ENCODE peak calls at places on chromosomes 2 and 18, in five cellular contexts. O is GM12878, U is HCT116, B is K562, L is HepG2. K is an unnamed sample. For H3K36me3, the result is how much of the 10 kb centered on the place peaks cover.

GRCh38 chr2:158688722-158689121 is 106.4 kb upstream of the DAPL1 start:
- DNase-seq in U (no peak), L (no peak), O (no peak), B (no peak), K (no peak)

GRCh38 chr2:180675170-180675569 is 305.2 kb upstream of the UBE2E3 start:
- DNase-seq in O (no peak), L (no peak), U (no peak), B (no peak), K (no peak)

GRCh38 chr2:184053326-184053725 is 545.0 kb upstream of the ZNF804A start:
- DNase-seq in L (no peak), B (no peak), U (peak), O (no peak), K (no peak)

GRCh38 chr2:104851236-104852160 is 2.4 kb upstream of the POU3F3 start:
- DNase-seq in L (no peak), U (no peak), O (no peak), B (no peak), K (no peak)

GRCh38 chr2:99940963-99941362 is 201.4 kb downstream of the AFF3 start:
- DNase-seq in L (no peak), B (no peak), U (no peak), O (no peak), K (no peak)

GRCh38 chr2:8157621-8158020 is 524.2 kb upstream of the ID2 start:
- DNase-seq in O (no peak), B (no peak), L (no peak), U (no peak), K (no peak)

GRCh38 chr2:219296142-219296541 is 13.1 kb downstream of the PTPRN start:
- DNase-seq in B (peak), L (no peak), O (no peak), U (no peak), K (no peak)

GRCh38 chr18:55319517-55319905 is 268.5 kb downstream of the TCF4 start:
- DNase-seq in O (no peak), B (no peak), U (no peak), L (no peak), K (no peak)

GRCh38 chr2:166539340-166540162 is 45.5 kb upstream of the SCN7A start:
- DNase-seq in U (peak), B (peak), O (peak), L (peak), K (peak)

GRCh38 chr2:143451622-143452021 is 322.4 kb downstream of the ARHGAP15 start:
- DNase-seq in L (no peak), O (no peak), B (peak), U (no peak), K (no peak)

GRCh38 chr18:79343567-79344207 is 52.0 kb upstream of the NFATC1 start:
- DNase-seq in B (peak), U (no peak), L (peak), O (no peak), K (no peak)

GRCh38 chr2:126656311-126657145 is 570 bp downstream of the GYPC start:
- DNase-seq in U (no peak), B (peak), L (no peak), O (no peak), K (no peak)

GRCh38 chr2:187440101-187440500 is 8.0 kb downstream of the CALCRL start:
- DNase-seq in B (no peak), U (no peak), L (no peak), O (no peak), K (no peak)

GRCh38 chr18:497688-498087 is 2.8 kb downstream of the COLEC12 start:
- DNase-seq in O (no peak), L (no peak), B (no peak), U (no peak), K (no peak)

GRCh38 chr18:76365561-76365960 is 129.5 kb downstream of the ZNF516 start:
- DNase-seq in O (no peak), B (no peak), L (no peak), U (no peak), K (no peak)

GRCh38 chr18:35497334-35498197 is at the start of gene INO80C:
- DNase-seq in B (peak), O (peak), U (peak), L (peak), K (peak)

GRCh38 chr2:65431417-65432226 is 777 bp downstream of the SPRED2 start:
- DNase-seq in U (no peak), B (peak), L (peak), O (no peak), K (peak)

GRCh38 chr2:40192864-40193669 is 258.8 kb downstream of the SLC8A1 start:
- DNase-seq in O (no peak), L (no peak), U (no peak), B (no peak), K (no peak)

GRCh38 chr2:239830066-239830717 is 194.9 kb downstream of the NDUFA10 start:
- DNase-seq in L (no peak), B (no peak), O (no peak), U (no peak), K (peak)

GRCh38 chr2:239778861-239779591 is 246.1 kb downstream of the NDUFA10 start:
- DNase-seq in B (no peak), O (no peak), U (no peak), L (no peak), K (no peak)

GRCh38 chr2:95062247-95062646 is 36.7 kb downstream of the MAL start:
- DNase-seq in U (no peak), L (no peak), B (no peak), O (no peak), K (no peak)

GRCh38 chr2:232465061-232465460 is 9.1 kb downstream of the ALPI start:
- DNase-seq in L (peak), B (no peak), U (no peak), O (no peak), K (peak)

GRCh38 chr2:67895171-67895941 is 167.4 kb downstream of the C1D start:
- DNase-seq in U (no peak), B (no peak), L (no peak), O (no peak), K (no peak)

GRCh38 chr2:66433945-66434678 is 813 bp upstream of the MEIS1 start:
- DNase-seq in B (peak), L (peak), O (no peak), U (no peak), K (peak)

GRCh38 chr18:34880882-34881852 is 160.0 kb upstream of the MAPRE2 start:
- DNase-seq in L (peak), U (no peak), B (no peak), O (no peak), K (no peak)

GRCh38 chr2:136117391-136117841 is 533 bp downstream of the CXCR4 start:
- DNase-seq in U (no peak), L (no peak), B (peak), O (no peak), K (peak)

GRCh38 chr2:31398881-31399280 is 15.7 kb downstream of the XDH start:
- DNase-seq in L (no peak), O (no peak), U (no peak), B (no peak), K (no peak)

GRCh38 chr2:228767196-228767595 is 503.9 kb downstream of the PID1 start:
- DNase-seq in B (no peak), U (no peak), O (no peak), L (no peak), K (no peak)

GRCh38 chr2:23349508-23349907 is 35.5 kb upstream of the KLHL29 start:
- DNase-seq in U (no peak), O (no peak), B (no peak), L (no peak), K (no peak)

GRCh38 chr2:223751012-223751411 is 86.4 kb downstream of the AP1S3 start:
- DNase-seq in U (no peak), B (no peak), O (no peak), L (peak), K (no peak)

GRCh38 chr2:202015035-202015345 is 18.7 kb upstream of the FZD7 start:
- DNase-seq in B (no peak), L (no peak), O (no peak), U (no peak), K (no peak)

GRCh38 chr18:41993151-41993550 is 38.1 kb downstream of the PIK3C3 start:
- DNase-seq in U (no peak), L (no peak), O (no peak), B (no peak), K (no peak)

GRCh38 chr2:190214434-190215194 is 105.0 kb downstream of the HIBCH start:
- DNase-seq in B (no peak), O (no peak), L (no peak), U (no peak), K (no peak)

GRCh38 chr18:49241852-49242251 is 218.6 kb downstream of the DYM start:
- DNase-seq in U (no peak), O (no peak), L (no peak), B (no peak), K (no peak)

GRCh38 chr2:65351234-65351947 is 81.0 kb downstream of the SPRED2 start:
- DNase-seq in U (no peak), B (peak), O (no peak), L (no peak), K (no peak)

DNA sequence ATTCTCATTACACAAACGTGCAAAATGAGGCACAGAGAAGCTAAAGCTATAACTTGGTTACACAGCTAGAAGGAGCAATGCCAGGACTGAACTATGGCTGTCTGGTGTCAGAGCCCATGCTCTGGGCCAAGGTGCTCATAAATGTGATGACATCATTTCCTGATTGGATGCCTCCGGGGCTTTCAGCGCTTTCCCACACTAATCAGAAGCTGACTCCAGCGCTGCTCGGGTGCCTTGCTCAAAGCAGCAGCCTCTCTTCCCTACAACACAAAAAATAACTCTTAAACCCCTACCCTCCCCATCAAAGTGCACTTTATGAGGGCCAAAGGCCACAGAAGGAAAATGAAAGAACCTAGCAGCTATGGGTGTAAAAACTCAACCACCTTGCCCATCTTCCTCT is 90.7 kb downstream of the STK39 start:
- DNase-seq in U (no peak), O (no peak), B (no peak), L (no peak), K (peak)
- TF ChIP-seq ZBTB33 in U (no peak), O (no peak), B (no peak), L (no peak), K (no peak)

GRCh38 chr2:233466991-233467603 is 99.5 kb downstream of the USP40 start:
- DNase-seq in O (no peak), L (no peak), U (no peak), B (no peak), K (no peak)
- H3K36me3 ChIP-seq in O (under half), L (half or more), U (under half), B (under half), K (under half)

GRCh38 chr2:205568620-205569019 is 113.7 kb upstream of the NRP2 start:
- DNase-seq in L (no peak), B (no peak), O (no peak), U (no peak), K (no peak)

GRCh38 chr2:205563646-205564045 is 118.7 kb upstream of the NRP2 start:
- DNase-seq in L (no peak), U (peak), B (peak), O (no peak), K (peak)

GRCh38 chr2:205570641-205571040 is 111.7 kb upstream of the NRP2 start:
- DNase-seq in U (no peak), O (no peak), B (no peak), L (no peak), K (no peak)

GRCh38 chr2:205566556-205567061 is 115.7 kb upstream of the NRP2 start:
- DNase-seq in B (no peak), U (no peak), L (no peak), O (no peak), K (no peak)

DNA sequence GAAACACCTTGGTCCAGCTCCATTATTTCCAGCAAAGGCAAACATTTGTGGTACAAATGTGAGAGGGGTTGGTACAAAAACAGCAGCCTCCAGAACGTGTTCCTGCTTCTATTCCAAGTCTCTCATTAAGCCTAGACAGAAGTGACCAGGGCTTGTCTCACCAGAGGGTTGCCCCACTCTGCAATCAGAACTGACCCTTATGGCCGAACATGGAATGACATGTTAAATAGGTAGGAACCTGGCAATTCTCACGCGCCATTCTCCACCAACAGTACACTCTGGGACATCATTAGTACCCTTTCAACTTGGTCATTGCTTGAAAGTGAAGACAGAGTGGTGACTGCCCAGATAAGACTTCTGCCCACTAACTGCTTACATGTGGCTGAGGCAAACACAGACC is 117.5 kb upstream of the NRP2 start:
- DNase-seq in B (no peak), U (no peak), L (no peak), O (no peak), K (no peak)
- TF ChIP-seq ZBTB33 in B (no peak), U (no peak), L (no peak), O (no peak), K (no peak)

DNA sequence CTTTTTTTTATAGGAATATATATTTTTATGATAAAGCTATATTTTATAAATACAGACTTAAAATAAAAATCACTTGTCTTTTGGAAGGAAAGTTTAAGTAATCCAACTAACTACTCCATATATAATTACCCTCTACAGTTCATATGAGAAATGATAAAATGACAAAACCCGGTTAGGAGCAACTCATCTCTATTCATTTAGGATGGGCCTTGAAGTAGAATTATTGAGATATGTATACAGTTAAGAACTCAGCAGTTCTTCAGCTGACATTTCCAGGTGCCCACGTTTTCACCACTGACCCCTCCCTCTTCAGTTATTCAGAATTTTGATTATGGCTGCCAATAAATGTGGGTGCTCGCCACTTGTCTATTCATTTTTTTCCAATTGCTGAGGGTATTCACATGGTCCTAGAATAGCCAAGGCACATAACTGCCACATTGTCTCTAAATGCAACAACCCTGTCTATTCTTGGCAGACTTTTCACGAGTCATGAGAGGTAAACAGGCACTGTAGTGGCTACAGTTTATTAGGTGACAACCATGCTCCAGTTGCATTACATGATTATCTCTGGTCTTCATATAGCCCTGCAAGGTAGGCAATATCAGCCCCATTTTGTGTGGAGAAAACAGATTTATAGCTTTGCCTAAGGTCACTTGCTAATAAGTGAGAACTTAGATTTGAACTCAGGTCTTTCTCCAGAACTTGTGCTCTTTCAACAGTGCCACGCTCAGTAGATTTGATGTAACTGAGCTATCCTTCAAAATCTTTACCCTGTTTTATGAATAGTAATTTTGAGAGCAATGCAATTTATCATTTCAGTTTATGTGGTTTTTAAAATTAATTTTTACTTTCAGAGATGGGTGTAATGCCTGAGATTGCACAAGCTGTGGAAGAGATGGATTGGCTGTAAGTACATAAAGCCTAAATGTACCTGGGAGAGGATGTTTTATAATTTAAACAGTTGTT is 2.9 kb downstream of the DDX1 start:
- DNase-seq in O (no peak), L (no peak), U (no peak), B (no peak), K (no peak)
- H3K36me3 ChIP-seq in O (under half), L (under half), U (under half), B (half or more), K (under half)

DNA sequence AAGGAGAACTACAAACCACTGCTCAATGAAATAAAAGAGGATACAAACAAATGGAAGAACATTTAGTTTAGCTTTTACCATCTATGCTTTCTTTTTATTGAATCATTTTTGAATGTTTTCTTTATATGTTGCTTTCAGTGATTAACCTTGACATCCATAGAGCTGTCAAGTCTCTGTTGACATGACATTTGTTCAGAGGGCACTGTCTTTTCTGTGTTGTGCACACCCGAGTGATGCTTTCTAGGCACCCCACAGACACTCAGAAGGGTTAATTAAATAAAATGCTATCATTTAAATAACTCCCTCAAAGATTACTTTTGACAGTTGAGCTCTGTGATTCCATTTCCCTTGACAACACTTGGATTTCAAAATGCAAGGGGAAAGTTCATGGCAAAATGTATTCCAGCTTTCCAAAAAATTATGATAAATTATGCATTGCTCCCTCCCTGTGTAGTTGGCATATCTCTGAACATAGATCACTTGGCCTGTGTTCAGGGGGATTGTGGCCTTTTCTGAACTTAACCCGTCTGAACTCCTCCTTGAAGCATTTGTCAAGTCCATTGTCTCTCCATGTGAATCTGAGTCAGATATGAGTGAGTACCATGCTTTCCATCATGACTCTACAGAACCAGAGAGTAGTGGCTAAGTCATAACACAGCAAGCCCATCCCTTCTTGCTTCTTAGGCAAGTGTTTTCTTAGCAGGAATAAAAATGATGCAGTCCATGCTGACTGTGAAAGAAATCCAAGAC is 372.6 kb downstream of the RPRM start:
- DNase-seq in U (no peak), L (no peak), O (no peak), B (no peak), K (no peak)
- TF ChIP-seq ZBTB33 in U (no peak), L (no peak), O (no peak), B (no peak), K (no peak)

DNA sequence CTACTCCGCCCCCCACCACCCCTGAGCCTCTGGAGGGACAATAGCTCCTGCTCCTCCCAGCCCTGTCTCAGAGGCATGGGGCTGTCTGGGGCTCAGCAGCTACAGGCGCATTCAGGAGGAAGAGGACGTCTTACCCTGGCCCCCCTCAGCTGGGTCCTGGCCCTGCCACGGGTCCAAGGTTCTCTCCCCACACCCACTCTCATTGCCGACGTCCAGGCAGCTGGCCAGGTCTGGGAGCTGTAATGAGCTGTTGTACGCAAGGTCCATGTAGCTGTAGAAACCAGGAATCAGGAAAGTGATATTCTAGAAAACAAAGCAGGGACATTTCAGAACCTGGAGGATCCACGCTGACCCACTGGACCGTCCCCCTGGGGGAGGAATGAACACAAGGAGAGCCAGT is 13.5 kb downstream of the PASK start:
- DNase-seq in O (no peak), L (peak), B (no peak), U (no peak), K (no peak)
- H3K36me3 ChIP-seq in O (under half), L (under half), B (under half), U (under half), K (under half)

DNA sequence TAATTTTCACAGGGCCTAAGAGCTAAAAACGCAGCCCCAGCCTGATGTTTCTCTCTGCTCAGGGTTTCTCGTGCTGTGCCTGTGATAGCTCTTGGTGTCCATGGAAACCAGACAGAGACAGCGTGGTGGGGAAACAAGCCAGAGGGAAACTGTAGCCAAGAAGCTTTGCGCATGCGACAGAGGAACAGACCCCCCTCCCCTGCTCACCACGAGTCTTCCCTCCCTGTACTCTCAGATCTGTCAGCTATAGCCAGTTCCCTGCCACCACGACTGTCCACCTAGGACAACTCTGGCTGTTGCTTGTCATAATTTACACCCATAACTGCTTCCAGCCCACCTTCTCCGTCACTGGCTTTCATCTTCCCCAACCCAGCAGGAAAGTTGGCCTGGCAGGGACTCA is 13.2 kb upstream of the DNAJC27 start:
- DNase-seq in O (no peak), L (no peak), B (no peak), U (no peak), K (peak)
- TF ChIP-seq ZBTB33 in O (no peak), L (no peak), B (no peak), U (no peak), K (no peak)

K was measured in SK-N-SH.